ENCODE peak calls at places on chromosomes 4 and X, in four cellular contexts. One of them, this sample, is unnamed.

GRCh38 chrX:34875204-34875603 is 67.4 kb upstream of the FAM47B start:
- DNase-seq in fibroblast of lung: peak; percentile 81
- DNase-seq in hepatocyte: no peak
- DNase-seq in neural progenitor cell: no peak
- DNase-seq in this sample: peak; percentile 1

GRCh38 chrX:40157228-40158035 is 59.7 kb upstream of the BCOR start:
- DNase-seq in fibroblast of lung: no peak
- DNase-seq in hepatocyte: no peak
- DNase-seq in neural progenitor cell: peak; percentile 28
- DNase-seq in this sample: no peak

GRCh38 chrX:130680164-130681035 is 222.6 kb downstream of the ENOX2 start:
- DNase-seq in fibroblast of lung: peak; percentile 55
- DNase-seq in hepatocyte: no peak
- DNase-seq in neural progenitor cell: no peak
- DNase-seq in this sample: peak; percentile 13

GRCh38 chr4:25560605-25561004 is 95.0 kb upstream of the SLC34A2 start:
- DNase-seq in fibroblast of lung: no peak
- DNase-seq in hepatocyte: no peak
- DNase-seq in neural progenitor cell: no peak
- DNase-seq in this sample: no peak

GRCh38 chrX:96994088-96994487 is 110.4 kb downstream of the RPA4 start:
- DNase-seq in fibroblast of lung: no peak
- DNase-seq in hepatocyte: no peak
- DNase-seq in neural progenitor cell: no peak
- DNase-seq in this sample: no peak

GRCh38 chr4:3251691-3252479 is 2.9 kb downstream of the MSANTD1 start:
- DNase-seq in fibroblast of lung: no peak
- DNase-seq in hepatocyte: no peak
- DNase-seq in neural progenitor cell: no peak
- DNase-seq in this sample: no peak

GRCh38 chr4:88846232-88846790 is 148.7 kb upstream of the NAP1L5 start:
- DNase-seq in fibroblast of lung: peak; percentile 55
- DNase-seq in hepatocyte: no peak
- DNase-seq in neural progenitor cell: no peak
- DNase-seq in this sample: peak; percentile 45

GRCh38 chrX:18896680-18897544 is 87.0 kb downstream of the PHKA2 start:
- DNase-seq in fibroblast of lung: no peak
- DNase-seq in hepatocyte: no peak
- DNase-seq in neural progenitor cell: no peak
- DNase-seq in this sample: no peak

GRCh38 chr4:39023059-39023458 is 9.2 kb downstream of the TMEM156 start:
- DNase-seq in fibroblast of lung: no peak
- DNase-seq in hepatocyte: no peak
- DNase-seq in neural progenitor cell: no peak
- DNase-seq in this sample: no peak

GRCh38 chr4:95363966-95364365 is 184.8 kb downstream of the UNC5C start:
- DNase-seq in fibroblast of lung: no peak
- DNase-seq in hepatocyte: no peak
- DNase-seq in neural progenitor cell: no peak
- DNase-seq in this sample: peak; percentile 35

GRCh38 chr4:2936773-2937145 is 26.4 kb downstream of the NOP14 start:
- DNase-seq in fibroblast of lung: peak; percentile 33
- DNase-seq in hepatocyte: peak; percentile 42
- DNase-seq in neural progenitor cell: no peak
- DNase-seq in this sample: no peak

GRCh38 chr4:57051524-57051923 is 58.7 kb downstream of the IGFBP7 start:
- DNase-seq in fibroblast of lung: no peak
- DNase-seq in hepatocyte: no peak
- DNase-seq in neural progenitor cell: no peak
- DNase-seq in this sample: no peak

GRCh38 chr4:24164054-24164453 is 274.2 kb upstream of the PPARGC1A start:
- DNase-seq in fibroblast of lung: peak; percentile 14
- DNase-seq in hepatocyte: no peak
- DNase-seq in neural progenitor cell: no peak
- DNase-seq in this sample: no peak

GRCh38 chr4:110624904-110625494 is 2.1 kb upstream of the PITX2 start:
- DNase-seq in fibroblast of lung: no peak
- DNase-seq in hepatocyte: no peak
- DNase-seq in neural progenitor cell: peak; percentile 16
- DNase-seq in this sample: no peak

GRCh38 chr4:110623710-110624015 is 786 bp upstream of the PITX2 start:
- DNase-seq in fibroblast of lung: no peak
- DNase-seq in hepatocyte: no peak
- DNase-seq in neural progenitor cell: no peak
- DNase-seq in this sample: no peak

GRCh38 chr4:110622841-110623709 is at the start of gene PITX2:
- DNase-seq in fibroblast of lung: peak; percentile 84
- DNase-seq in hepatocyte: peak; percentile 98
- DNase-seq in neural progenitor cell: peak; percentile 98
- DNase-seq in this sample: peak; percentile 89

GRCh38 chr4:110625593-110626292 is 2.9 kb upstream of the PITX2 start:
- DNase-seq in fibroblast of lung: no peak
- DNase-seq in hepatocyte: no peak
- DNase-seq in neural progenitor cell: peak; percentile 45
- DNase-seq in this sample: no peak

DNA sequence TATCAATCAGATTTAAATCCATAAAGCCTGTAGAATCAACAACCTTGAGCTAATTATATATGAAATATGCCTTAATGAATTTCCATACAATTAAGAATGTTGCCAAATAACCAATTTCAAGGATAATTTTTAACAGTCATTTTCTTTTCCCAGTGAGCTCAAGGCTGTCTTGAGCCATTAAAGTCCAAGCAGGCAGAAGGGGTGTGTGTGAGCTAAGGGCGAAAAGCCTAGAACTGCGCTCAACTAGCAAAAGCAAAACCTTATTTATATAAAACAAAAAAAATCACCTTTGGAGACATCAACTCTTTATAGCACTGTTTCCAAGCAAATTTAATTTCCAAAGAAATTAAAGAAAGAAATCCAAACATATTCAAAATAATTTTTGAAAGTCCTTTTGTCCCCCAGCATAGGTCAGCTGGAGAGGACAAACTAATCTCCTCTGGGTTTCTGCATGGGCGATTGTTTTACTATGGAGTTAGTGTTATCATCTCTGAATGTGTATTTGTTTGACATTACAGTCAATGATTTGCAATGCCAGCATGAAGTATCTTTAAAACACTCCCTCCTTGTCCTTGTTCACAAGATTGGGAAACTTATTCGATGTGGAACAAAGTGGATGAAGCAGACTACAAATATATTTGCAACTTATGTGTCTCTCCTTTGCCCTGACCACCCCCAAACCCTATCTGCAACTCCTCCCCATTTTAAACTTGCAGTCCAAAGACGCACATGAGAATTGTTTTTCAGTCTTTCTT is 1.3 kb upstream of the PITX2 start:
- DNase-seq in fibroblast of lung: no peak
- DNase-seq in hepatocyte: no peak
- DNase-seq in neural progenitor cell: no peak
- DNase-seq in this sample: no peak
- TF ChIP-seq EZH2 in fibroblast of lung: no peak
- TF ChIP-seq EZH2 in hepatocyte: no peak
- TF ChIP-seq EZH2 in neural progenitor cell: no peak
- TF ChIP-seq EZH2 in this sample: no peak

GRCh38 chrX:149039057-149039456 is 466.0 kb downstream of the IDS start:
- DNase-seq in fibroblast of lung: no peak
- DNase-seq in hepatocyte: no peak
- DNase-seq in neural progenitor cell: no peak
- DNase-seq in this sample: no peak

GRCh38 chrX:149044471-149044870 is 460.6 kb downstream of the IDS start:
- DNase-seq in fibroblast of lung: no peak
- DNase-seq in hepatocyte: no peak
- DNase-seq in neural progenitor cell: no peak
- DNase-seq in this sample: no peak

GRCh38 chrX:149037301-149037700 is 467.8 kb downstream of the IDS start:
- DNase-seq in fibroblast of lung: no peak
- DNase-seq in hepatocyte: no peak
- DNase-seq in neural progenitor cell: no peak
- DNase-seq in this sample: no peak

GRCh38 chrX:149043401-149043800 is 461.7 kb downstream of the IDS start:
- DNase-seq in fibroblast of lung: no peak
- DNase-seq in hepatocyte: no peak
- DNase-seq in neural progenitor cell: no peak
- DNase-seq in this sample: no peak

DNA sequence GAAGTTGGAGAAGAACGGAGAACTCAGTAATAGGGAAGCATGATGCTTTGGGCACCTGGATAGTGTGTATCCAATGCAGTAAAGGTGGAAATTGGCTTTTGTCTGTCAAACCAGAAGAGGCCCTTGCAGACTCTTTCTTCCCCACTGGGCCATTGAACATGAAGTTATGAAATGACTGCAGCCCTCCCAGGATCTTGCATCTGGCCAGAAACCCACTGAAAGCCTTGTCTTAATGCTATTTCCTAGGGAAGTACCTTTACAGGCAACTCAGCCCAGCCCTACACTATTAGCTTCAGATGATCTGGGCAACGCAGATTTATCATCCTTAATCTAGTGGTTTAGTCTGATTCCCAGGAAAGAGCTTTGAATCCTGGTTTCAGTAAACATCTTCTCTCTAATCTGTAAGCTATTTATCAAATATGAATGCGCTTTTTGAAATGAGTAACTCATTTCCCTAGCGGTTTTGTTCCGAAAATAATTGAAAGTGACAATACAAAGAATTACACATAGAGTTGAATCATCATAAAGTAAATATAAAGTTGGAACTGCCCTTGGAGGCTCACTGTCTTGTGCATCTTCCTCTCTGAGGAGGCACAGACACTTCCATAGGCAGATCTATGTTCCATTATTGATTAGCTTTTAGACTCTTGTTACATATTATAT is 464.1 kb downstream of the IDS start:
- DNase-seq in fibroblast of lung: no peak
- DNase-seq in hepatocyte: no peak
- DNase-seq in neural progenitor cell: no peak
- DNase-seq in this sample: no peak
- TF ChIP-seq CTCF in fibroblast of lung: no peak
- TF ChIP-seq CTCF in hepatocyte: no peak
- TF ChIP-seq CTCF in neural progenitor cell: no peak
- TF ChIP-seq CTCF in this sample: no peak

GRCh38 chr4:74934016-74934821 is 1.3 kb downstream of the PARM1 start:
- DNase-seq in fibroblast of lung: peak; percentile 47
- DNase-seq in hepatocyte: peak; percentile 69
- DNase-seq in neural progenitor cell: peak; percentile 78
- DNase-seq in this sample: peak; percentile 42
- TF ChIP-seq EZH2 in fibroblast of lung: peak; percentile 64
- TF ChIP-seq EZH2 in hepatocyte: no peak
- TF ChIP-seq EZH2 in neural progenitor cell: peak; percentile 82
- TF ChIP-seq EZH2 in this sample: peak; percentile 96

DNA sequence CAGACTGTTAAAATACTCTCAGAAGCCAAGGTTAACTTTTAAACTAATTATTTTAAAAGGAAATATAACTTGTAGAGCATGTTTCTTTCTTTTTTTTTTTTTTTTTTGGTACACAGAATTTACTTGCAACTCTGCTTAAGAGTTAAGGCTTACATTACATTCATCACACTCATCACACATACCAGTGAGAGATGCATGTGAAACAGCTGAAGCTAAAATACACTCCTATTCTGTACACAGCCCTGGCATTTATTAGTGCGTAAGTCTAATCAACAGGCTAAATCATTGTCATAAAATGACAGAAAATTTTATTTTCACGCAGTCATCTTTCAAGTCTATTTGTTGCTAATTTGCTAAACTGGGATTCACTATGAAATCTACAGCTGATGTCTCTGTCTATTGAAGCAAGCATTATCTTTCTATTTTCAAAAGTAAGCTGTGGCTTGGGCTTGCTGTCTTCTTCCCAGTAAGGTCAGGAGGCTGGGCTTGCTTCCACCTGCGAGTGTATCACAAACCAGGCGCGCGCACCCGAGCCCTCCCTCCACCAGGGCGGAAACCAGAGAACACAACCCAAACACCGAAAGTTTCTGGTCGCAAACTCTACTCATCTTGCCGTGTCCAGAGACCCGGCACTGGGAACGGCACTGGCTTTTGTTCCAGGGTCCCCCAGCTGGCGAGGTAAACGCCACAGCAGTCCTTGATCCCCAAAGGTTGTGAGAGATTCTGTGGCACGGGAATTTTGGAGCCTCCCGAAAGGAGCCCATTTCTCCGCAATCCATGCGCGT is 3.9 kb downstream of the MAML3 start:
- DNase-seq in fibroblast of lung: peak; percentile 54
- DNase-seq in hepatocyte: peak; percentile 82
- DNase-seq in neural progenitor cell: peak; percentile 80
- DNase-seq in this sample: peak; percentile 69
- TF ChIP-seq CTCF in fibroblast of lung: no peak
- TF ChIP-seq CTCF in hepatocyte: no peak
- TF ChIP-seq CTCF in neural progenitor cell: no peak
- TF ChIP-seq CTCF in this sample: no peak

GRCh38 chrX:54597728-54598127 is 67.7 kb downstream of the GNL3L start:
- DNase-seq in fibroblast of lung: no peak
- DNase-seq in hepatocyte: no peak
- DNase-seq in neural progenitor cell: no peak
- DNase-seq in this sample: no peak
- TF ChIP-seq EZH2 in fibroblast of lung: no peak
- TF ChIP-seq EZH2 in hepatocyte: no peak
- TF ChIP-seq EZH2 in neural progenitor cell: no peak
- TF ChIP-seq EZH2 in this sample: no peak

GRCh38 chrX:111165902-111166301 is 69.9 kb downstream of the PAK3 start:
- DNase-seq in fibroblast of lung: no peak
- DNase-seq in hepatocyte: no peak
- DNase-seq in neural progenitor cell: no peak
- DNase-seq in this sample: no peak

GRCh38 chrX:111167334-111167733 is 71.3 kb downstream of the PAK3 start:
- DNase-seq in fibroblast of lung: no peak
- DNase-seq in hepatocyte: no peak
- DNase-seq in neural progenitor cell: no peak
- DNase-seq in this sample: no peak

GRCh38 chrX:111169141-111169540 is 73.2 kb downstream of the PAK3 start:
- DNase-seq in fibroblast of lung: no peak
- DNase-seq in hepatocyte: no peak
- DNase-seq in neural progenitor cell: no peak
- DNase-seq in this sample: no peak

GRCh38 chrX:111170017-111170416 is 74.0 kb downstream of the PAK3 start:
- DNase-seq in fibroblast of lung: peak; percentile 0
- DNase-seq in hepatocyte: no peak
- DNase-seq in neural progenitor cell: no peak
- DNase-seq in this sample: no peak

GRCh38 chrX:111168314-111168713 is 72.3 kb downstream of the PAK3 start:
- DNase-seq in fibroblast of lung: peak; percentile 0
- DNase-seq in hepatocyte: peak; percentile 33
- DNase-seq in neural progenitor cell: peak; percentile 73
- DNase-seq in this sample: no peak
- TF ChIP-seq CTCF in fibroblast of lung: no peak
- TF ChIP-seq CTCF in hepatocyte: peak; percentile 55
- TF ChIP-seq CTCF in neural progenitor cell: peak; percentile 85
- TF ChIP-seq CTCF in this sample: no peak

GRCh38 chr4:168832746-168833575 is 177.1 kb downstream of the CBR4 start:
- DNase-seq in fibroblast of lung: no peak
- DNase-seq in hepatocyte: peak; percentile 51
- DNase-seq in neural progenitor cell: peak; percentile 79
- DNase-seq in this sample: peak; percentile 32

GRCh38 chr4:168830777-168831512 is 179.1 kb downstream of the CBR4 start:
- DNase-seq in fibroblast of lung: no peak
- DNase-seq in hepatocyte: no peak
- DNase-seq in neural progenitor cell: no peak
- DNase-seq in this sample: no peak

GRCh38 chr4:168835880-168836454 is 174.1 kb downstream of the CBR4 start:
- DNase-seq in fibroblast of lung: no peak
- DNase-seq in hepatocyte: no peak
- DNase-seq in neural progenitor cell: no peak
- DNase-seq in this sample: no peak

GRCh38 chr4:168831585-168831918 is 178.5 kb downstream of the CBR4 start:
- DNase-seq in fibroblast of lung: no peak
- DNase-seq in hepatocyte: no peak
- DNase-seq in neural progenitor cell: no peak
- DNase-seq in this sample: no peak

GRCh38 chr4:168831919-168832745 is 177.9 kb downstream of the CBR4 start:
- DNase-seq in fibroblast of lung: peak; percentile 87
- DNase-seq in hepatocyte: peak; percentile 93
- DNase-seq in neural progenitor cell: peak; percentile 89
- DNase-seq in this sample: peak; percentile 78
- TF ChIP-seq EZH2 in fibroblast of lung: no peak
- TF ChIP-seq EZH2 in hepatocyte: no peak
- TF ChIP-seq EZH2 in neural progenitor cell: no peak
- TF ChIP-seq EZH2 in this sample: no peak